ENCODE peak calls at places on chromosomes 16 and 17, in ten cellular contexts. Y is Peyer's patch, S is adrenal gland, O is thyroid gland, V is erythroblast, W is body of pancreas, L is ovary, P is esophagus muscularis mucosa, U is K562, F is H54. X is an unnamed sample.

GRCh38 chr17:37182786-37183185 is 193.0 kb upstream of the C17orf78 start:
- DNase-seq in Y (no peak), S (no peak), O (no peak), V (no peak), W (no peak), L (no peak), P (no peak), U (no peak), F (peak), X (no peak)

GRCh38 chr17:11278186-11278983 is 37.4 kb downstream of the SHISA6 start:
- DNase-seq in Y (no peak), S (no peak), O (no peak), V (no peak), W (no peak), L (no peak), P (no peak), U (no peak), F (no peak), X (no peak)

GRCh38 chr16:52095466-52095865 is 451.5 kb downstream of the TOX3 start:
- DNase-seq in Y (no peak), S (no peak), O (no peak), V (no peak), W (no peak), L (no peak), P (no peak), U (no peak), F (no peak), X (no peak)

GRCh38 chr16:9422769-9423513 is 331.5 kb downstream of the HAPSTR1 start:
- DNase-seq in Y (no peak), S (peak), O (no peak), V (no peak), W (peak), L (no peak), P (no peak), U (no peak), F (no peak), X (no peak)

GRCh38 chr16:23676924-23677480 is 1.7 kb upstream of the PLK1 start:
- DNase-seq in Y (no peak), S (no peak), O (no peak), V (no peak), W (peak), L (no peak), P (no peak), U (no peak), F (no peak), X (no peak)

GRCh38 chr16:85417156-85417860 is 195.8 kb upstream of the GSE1 start:
- DNase-seq in Y (no peak), S (peak), O (no peak), V (no peak), W (peak), L (peak), P (no peak), U (no peak), F (no peak), X (no peak)

GRCh38 chr16:66081967-66082366 is 284.5 kb upstream of the CDH5 start:
- DNase-seq in Y (no peak), S (no peak), O (no peak), V (no peak), W (no peak), L (no peak), P (peak), U (no peak), F (no peak), X (no peak)

GRCh38 chr16:48321307-48322036 is 63.7 kb downstream of the SIAH1 start:
- DNase-seq in Y (no peak), S (no peak), O (no peak), V (no peak), W (no peak), L (no peak), P (no peak), U (no peak), F (no peak), X (no peak)

GRCh38 chr16:50680556-50680893 is 587 bp downstream of the SNX20 start:
- DNase-seq in Y (no peak), S (peak), O (no peak), V (no peak), W (no peak), L (no peak), P (no peak), U (no peak), F (no peak), X (no peak)

GRCh38 chr16:56277040-56277439 is 85.8 kb downstream of the GNAO1 start:
- DNase-seq in Y (no peak), S (no peak), O (no peak), V (no peak), W (no peak), L (no peak), P (no peak), U (no peak), F (no peak), X (no peak)

GRCh38 chr17:4365628-4366311 is 705 bp downstream of the UBE2G1 start:
- DNase-seq in Y (no peak), S (peak), O (peak), V (peak), W (peak), L (peak), P (no peak), U (peak), F (peak), X (no peak)

GRCh38 chr17:65054602-65055001 is 1.9 kb downstream of the GNA13 start:
- DNase-seq in Y (no peak), S (no peak), O (no peak), V (no peak), W (no peak), L (no peak), P (no peak), U (no peak), F (no peak), X (no peak)

GRCh38 chr17:65057520-65058075 is 1.1 kb upstream of the GNA13 start:
- DNase-seq in Y (no peak), S (peak), O (peak), V (no peak), W (peak), L (no peak), P (no peak), U (no peak), F (no peak), X (no peak)

GRCh38 chr17:65055280-65055707 is 1.2 kb downstream of the GNA13 start:
- DNase-seq in Y (no peak), S (no peak), O (no peak), V (no peak), W (no peak), L (no peak), P (no peak), U (no peak), F (no peak), X (no peak)

GRCh38 chr17:65058151-65058550 is 1.6 kb upstream of the GNA13 start:
- DNase-seq in Y (no peak), S (no peak), O (no peak), V (no peak), W (no peak), L (no peak), P (no peak), U (no peak), F (no peak), X (no peak)

GRCh38 chr17:65055708-65056638 is 567 bp downstream of the GNA13 start:
- DNase-seq in Y (peak), S (peak), O (peak), V (peak), W (peak), L (peak), P (no peak), U (peak), F (peak), X (no peak)
- TF ChIP-seq POLR2A in Y (peak), S (peak), O (peak), V (peak), W (peak), L (no peak), P (peak), U (no peak), F (peak), X (peak)

DNA sequence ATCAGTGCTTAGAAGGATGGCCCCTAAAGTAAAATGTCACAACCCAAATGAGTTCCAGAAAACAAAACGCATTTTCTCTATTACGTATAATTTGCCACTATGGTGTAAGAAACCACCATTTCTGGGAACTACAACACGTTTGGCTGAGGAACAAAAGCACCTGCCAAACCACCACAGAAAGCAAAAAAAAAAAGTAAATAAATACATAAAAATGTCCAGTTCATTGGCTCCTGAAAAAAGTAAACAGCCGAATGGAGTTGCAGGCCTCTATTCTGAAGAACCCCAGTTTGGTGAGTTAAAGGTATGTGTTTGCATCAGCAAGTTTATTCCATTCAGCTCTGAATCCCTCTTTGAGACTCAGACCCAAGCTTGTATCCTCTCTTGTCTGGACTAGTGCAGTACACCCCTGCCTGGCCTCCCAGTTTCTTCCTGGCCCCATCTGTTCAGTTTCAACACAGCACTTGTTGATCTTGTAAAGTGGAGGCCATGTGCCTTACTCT is 36.9 kb downstream of the ERN1 start:
- DNase-seq in Y (no peak), S (no peak), O (no peak), V (no peak), W (peak), L (no peak), P (no peak), U (no peak), F (no peak), X (no peak)
- TF ChIP-seq POLR2A in Y (no peak), S (no peak), O (no peak), V (no peak), W (no peak), L (no peak), P (no peak), U (no peak), F (no peak), X (no peak)

DNA sequence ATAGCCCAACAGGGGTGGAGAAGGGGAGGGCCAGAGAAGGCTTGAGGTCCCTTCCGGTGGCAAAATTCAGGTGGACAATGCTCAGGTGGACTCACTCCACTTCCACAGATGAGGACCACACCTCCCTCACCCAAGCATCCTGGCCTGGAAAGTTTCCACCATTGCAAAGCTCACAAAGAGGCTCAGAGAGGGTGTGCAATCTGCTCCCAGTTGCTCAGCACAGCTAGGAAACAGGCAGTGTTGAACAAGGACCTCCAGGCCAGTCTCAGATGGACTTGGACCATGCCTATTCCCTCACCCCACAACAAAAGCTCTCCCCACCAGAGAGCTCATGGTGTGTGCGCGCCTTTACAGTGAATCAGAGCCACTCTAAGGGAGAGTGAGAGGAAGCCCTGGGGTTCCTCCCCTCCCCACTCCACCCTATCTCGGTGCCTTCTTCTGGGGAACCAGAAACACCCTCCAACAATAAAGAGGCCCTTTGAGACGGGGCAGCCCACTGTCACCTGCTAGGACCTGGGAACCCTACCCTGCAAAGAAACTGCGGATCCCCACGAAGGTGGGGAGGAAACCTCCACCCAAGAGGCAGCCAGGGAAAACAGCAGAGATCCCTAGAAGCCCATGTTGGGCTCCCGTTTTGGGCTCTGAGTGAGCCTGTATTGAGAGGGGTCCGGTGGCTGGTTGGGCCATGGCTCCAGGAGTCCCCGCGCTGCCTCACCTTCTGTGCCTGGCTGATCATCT is 1.6 kb downstream of the FAM83G start:
- DNase-seq in Y (no peak), S (no peak), O (no peak), V (no peak), W (no peak), L (no peak), P (no peak), U (no peak), F (peak), X (no peak)
- TF ChIP-seq POLR2A in Y (no peak), S (no peak), O (no peak), V (no peak), W (no peak), L (no peak), P (no peak), U (no peak), F (no peak), X (peak)

GRCh38 chr16:20889625-20890275 is 10.4 kb downstream of the DCUN1D3 start:
- DNase-seq in Y (no peak), S (no peak), O (no peak), V (no peak), W (no peak), L (no peak), P (no peak), U (no peak), F (no peak), X (no peak)
- TF ChIP-seq POLR2A in Y (no peak), S (no peak), O (no peak), V (no peak), W (no peak), L (no peak), P (no peak), U (no peak), F (no peak), X (no peak)